ENCODE peak calls at places on chromosome 13, in five cellular contexts. D is GM04504, S is mucosa of descending colon, U is NCI-H1436, I is right lobe of liver. T is an unnamed sample.

GRCh38 chr13:71674776-71675352 is 192.1 kb downstream of the DACH1 start:
- DNase-seq in D (no peak), S (no peak), U (no peak), I (no peak), T (no peak)

GRCh38 chr13:46609726-46610125 is 56.8 kb downstream of the LRCH1 start:
- DNase-seq in D (no peak), S (no peak), U (no peak), I (no peak), T (no peak)

GRCh38 chr13:80477641-80478443 is 136.9 kb upstream of the SPRY2 start:
- DNase-seq in D (no peak), S (no peak), U (no peak), I (no peak), T (no peak)

GRCh38 chr13:41059466-41059865 is 1.8 kb upstream of the WBP4 start:
- DNase-seq in D (no peak), S (no peak), U (no peak), I (no peak), T (no peak)

GRCh38 chr13:30898721-30899188 is 7.3 kb upstream of the MEDAG start:
- DNase-seq in D (peak), S (no peak), U (no peak), I (no peak), T (peak)

GRCh38 chr13:99174533-99175100 is 26.0 kb upstream of the UBAC2 start:
- DNase-seq in D (no peak), S (no peak), U (no peak), I (no peak), T (no peak)

GRCh38 chr13:41813426-41813825 is 147.5 kb downstream of the VWA8 start:
- DNase-seq in D (no peak), S (no peak), U (no peak), I (no peak), T (peak)

GRCh38 chr13:41694902-41695301 is 237.6 kb downstream of the RGCC start:
- DNase-seq in D (peak), S (no peak), U (no peak), I (no peak), T (peak)

T was measured in GM04503.